ENCODE peak calls at places on chromosome 7, in nine cellular contexts. Q is left ventricle myocardium superior, M is OCI-LY7, F is AG10803, D is putamen, G is mesenteric fat pad, R is fibroblast of mammary gland, I is DMS153, N is ELF-1. L is an unnamed sample.

GRCh38 chr7:118918556-118918955 is 694.1 kb downstream of the ANKRD7 start:
- DNase-seq in Q (no peak), I (peak), R (peak), F (no peak), N (no peak), M (peak), G (no peak), D (no peak), L (peak)

GRCh38 chr7:128352636-128353035 is 8.9 kb downstream of the PRRT4 start:
- DNase-seq in G (no peak), M (no peak), D (no peak), N (no peak), Q (no peak), R (no peak), I (no peak), F (no peak), L (no peak)

GRCh38 chr7:50562126-50562525 is 3.1 kb downstream of the DDC start:
- DNase-seq in I (no peak), G (no peak), R (no peak), Q (no peak), M (no peak), D (no peak), F (no peak), N (no peak), L (no peak)

GRCh38 chr7:74483402-74484336 is 30.0 kb downstream of the GTF2IRD1 start:
- DNase-seq in I (no peak), D (no peak), N (no peak), F (peak), G (no peak), Q (no peak), R (peak), M (no peak), L (no peak)

GRCh38 chr7:70165477-70166170 is 567.3 kb downstream of the AUTS2 start:
- DNase-seq in N (no peak), D (no peak), F (no peak), M (no peak), G (no peak), I (no peak), Q (no peak), R (no peak), L (no peak)

GRCh38 chr7:46283852-46284251 is 362.8 kb upstream of the IGFBP3 start:
- DNase-seq in M (no peak), R (peak), G (no peak), Q (peak), D (no peak), N (no peak), I (no peak), F (no peak), L (no peak)

GRCh38 chr7:142854505-142855400 is at the start of gene EPHB6:
- DNase-seq in F (peak), I (no peak), Q (peak), G (no peak), D (peak), M (peak), R (peak), N (peak), L (peak)

GRCh38 chr7:121503039-121503438 is 106.9 kb upstream of the FAM3C start:
- DNase-seq in Q (no peak), G (no peak), R (no peak), N (no peak), I (no peak), M (peak), D (no peak), F (no peak), L (no peak)

GRCh38 chr7:82745117-82745516 is 301.5 kb upstream of the CACNA2D1 start:
- DNase-seq in G (no peak), Q (no peak), I (no peak), N (peak), M (no peak), D (no peak), R (no peak), F (peak), L (no peak)

GRCh38 chr7:132580717-132581285 is 4.5 kb upstream of the PLXNA4 start:
- DNase-seq in M (peak), Q (peak), I (peak), R (peak), D (peak), G (no peak), N (peak), F (peak), L (peak)

GRCh38 chr7:25148772-25149575 is 23.9 kb upstream of the CYCS start:
- DNase-seq in M (peak), D (no peak), I (no peak), R (no peak), G (no peak), N (no peak), Q (no peak), F (no peak), L (no peak)

GRCh38 chr7:120054376-120055100 is 218.4 kb upstream of the KCND2 start:
- DNase-seq in F (no peak), G (no peak), R (no peak), Q (no peak), N (no peak), M (no peak), D (no peak), I (no peak), L (no peak)

GRCh38 chr7:134078991-134079390 is 48.1 kb upstream of the LRGUK start:
- DNase-seq in D (no peak), N (no peak), R (no peak), I (no peak), G (no peak), Q (no peak), F (no peak), M (peak), L (peak)

GRCh38 chr7:138975343-138976104 is 5.7 kb downstream of the KIAA1549 start:
- DNase-seq in R (no peak), Q (no peak), D (no peak), G (no peak), M (no peak), F (no peak), N (no peak), I (peak), L (no peak)

GRCh38 chr7:40331915-40332314 is 197.1 kb downstream of the SUGCT start:
- DNase-seq in D (no peak), Q (no peak), I (no peak), G (no peak), N (no peak), F (peak), M (no peak), R (no peak), L (no peak)

GRCh38 chr7:94069154-94069739 is 65.1 kb upstream of the BET1 start:
- DNase-seq in I (no peak), D (no peak), G (no peak), Q (no peak), R (peak), F (no peak), M (peak), N (no peak), L (no peak)

GRCh38 chr7:112296416-112296815 is 89.9 kb downstream of the ZNF277 start:
- DNase-seq in G (no peak), D (no peak), M (no peak), R (no peak), I (no peak), Q (no peak), N (no peak), F (no peak), L (no peak)

GRCh38 chr7:108637049-108637621 is 67.5 kb downstream of the DNAJB9 start:
- DNase-seq in F (no peak), M (no peak), R (no peak), D (no peak), Q (no peak), I (no peak), G (no peak), N (no peak), L (no peak)

GRCh38 chr7:47783456-47784240 is 164.6 kb downstream of the PKD1L1 start:
- DNase-seq in I (no peak), M (no peak), N (no peak), Q (no peak), G (no peak), F (peak), R (peak), D (no peak), L (no peak)

GRCh38 chr7:68176974-68177373 is 1180.3 kb downstream of the TYW1 start:
- DNase-seq in M (peak), N (peak), R (peak), F (peak), Q (peak), G (no peak), D (peak), I (peak), L (peak)

GRCh38 chr7:6462094-6462493 is 14.3 kb upstream of the DAGLB start:
- DNase-seq in F (peak), R (no peak), D (no peak), G (no peak), N (no peak), I (no peak), Q (no peak), M (no peak), L (no peak)

GRCh38 chr7:45233249-45233775 is 75.7 kb downstream of the RAMP3 start:
- DNase-seq in Q (no peak), F (no peak), R (no peak), I (no peak), D (no peak), M (no peak), N (no peak), G (no peak), L (no peak)

GRCh38 chr7:110856704-110857103 is 234.2 kb upstream of the LRRN3 start:
- DNase-seq in D (no peak), Q (no peak), R (peak), F (no peak), I (no peak), M (no peak), N (no peak), G (no peak), L (no peak)

GRCh38 chr7:155405399-155406318 is 52.3 kb upstream of the EN2 start:
- DNase-seq in R (no peak), I (no peak), Q (no peak), G (no peak), D (no peak), M (no peak), N (peak), F (no peak), L (no peak)

GRCh38 chr7:155377837-155378579 is 79.9 kb upstream of the EN2 start:
- DNase-seq in F (peak), G (no peak), N (peak), Q (peak), M (no peak), D (no peak), R (no peak), I (no peak), L (peak)

GRCh38 chr7:66333443-66333842 is 128.3 kb downstream of the TPST1 start:
- DNase-seq in Q (no peak), D (no peak), F (no peak), N (no peak), R (no peak), I (no peak), M (no peak), G (no peak), L (no peak)

GRCh38 chr7:81482600-81483186 is 287.2 kb downstream of the HGF start:
- DNase-seq in N (no peak), I (no peak), M (peak), R (peak), D (no peak), Q (no peak), G (no peak), F (peak), L (peak)

GRCh38 chr7:4040031-4040928 is 641.8 kb upstream of the FOXK1 start:
- DNase-seq in R (no peak), I (no peak), M (no peak), D (no peak), F (no peak), N (peak), G (no peak), Q (no peak), L (no peak)

GRCh38 chr7:11709240-11709639 is 122.8 kb downstream of the THSD7A start:
- DNase-seq in G (no peak), D (no peak), R (peak), I (no peak), N (no peak), Q (no peak), M (no peak), F (no peak), L (no peak)

GRCh38 chr7:24560772-24561171 is 12.5 kb upstream of the PALS2 start:
- DNase-seq in I (no peak), D (no peak), M (no peak), G (no peak), N (no peak), F (no peak), R (no peak), Q (no peak), L (no peak)

GRCh38 chr7:69775231-69775771 is 177.0 kb downstream of the AUTS2 start:
- DNase-seq in G (no peak), F (peak), N (peak), D (no peak), I (peak), R (peak), M (no peak), Q (peak), L (no peak)

GRCh38 chr7:44617225-44617885 is 10.9 kb downstream of the OGDH start:
- DNase-seq in N (no peak), D (no peak), F (peak), R (peak), G (no peak), I (no peak), M (no peak), Q (no peak), L (no peak)

GRCh38 chr7:107660381-107661080 is at the start of gene SLC26A4:
- DNase-seq in M (no peak), Q (no peak), F (no peak), N (peak), G (no peak), I (no peak), R (no peak), D (no peak), L (no peak)

GRCh38 chr7:49639068-49639593 is 134.3 kb upstream of the VWC2 start:
- DNase-seq in N (no peak), F (no peak), M (no peak), G (no peak), D (no peak), R (no peak), Q (no peak), I (no peak), L (no peak)